ENCODE peak calls at places on chromosomes 1 and 21, in seven cellular contexts. N, B, W, O, H, Q and Z are unnamed samples. For H3K27me3, the result is how much of the 10 kb centered on the place peaks cover.

GRCh38 chr21:32520885-32521735 is 64.2 kb downstream of the TCP10L start:
- DNase-seq in Q (no peak), H (peak), W (no peak), B (no peak), N (peak), O (no peak), Z (peak)

GRCh38 chr1:42639116-42639515 is 19.1 kb upstream of the PPIH start:
- DNase-seq in W (no peak), Q (no peak), B (no peak), O (no peak), N (peak), H (no peak), Z (peak)

GRCh38 chr1:188006354-188006753 is 1177.6 kb downstream of the PLA2G4A start:
- DNase-seq in N (no peak), Q (no peak), O (no peak), B (no peak), W (no peak), H (no peak), Z (no peak)

GRCh38 chr1:80535446-80535845 is 1265.3 kb upstream of the ADGRL2 start:
- DNase-seq in N (no peak), H (no peak), O (no peak), B (no peak), Q (no peak), W (no peak), Z (no peak)

GRCh38 chr1:18394563-18395156 is 86.1 kb upstream of the KLHDC7A start:
- DNase-seq in N (no peak), O (no peak), Q (no peak), H (no peak), W (no peak), B (no peak), Z (no peak)

GRCh38 chr1:182301026-182301436 is 90.6 kb downstream of the GLUL start:
- DNase-seq in W (no peak), O (no peak), B (no peak), Q (no peak), N (no peak), H (no peak), Z (no peak)

GRCh38 chr1:109089242-109090015 is 1.1 kb upstream of the TMEM167B start:
- DNase-seq in H (no peak), B (no peak), W (peak), Q (peak), N (peak), O (peak), Z (peak)

GRCh38 chr1:75092141-75092540 is 42.0 kb upstream of the LHX8 start:
- DNase-seq in N (no peak), O (peak), W (peak), Q (no peak), H (no peak), B (no peak), Z (peak)

GRCh38 chr1:68141079-68141800 is 90.8 kb upstream of the DIRAS3 start:
- DNase-seq in W (peak), B (peak), N (peak), O (no peak), Q (peak), H (peak), Z (peak)

GRCh38 chr1:12056331-12056841 is 6.7 kb upstream of the TNFRSF8 start:
- DNase-seq in B (no peak), W (no peak), H (no peak), Q (no peak), N (peak), O (no peak), Z (no peak)

GRCh38 chr1:8941906-8942305 is 3.8 kb upstream of the CA6 start:
- DNase-seq in B (no peak), W (peak), Q (no peak), H (peak), N (peak), O (no peak), Z (peak)

GRCh38 chr1:108048311-108049082 is 83.5 kb upstream of the VAV3 start:
- DNase-seq in B (no peak), N (no peak), W (no peak), Q (no peak), O (no peak), H (no peak), Z (peak)

GRCh38 chr1:177600936-177601335 is 368.9 kb downstream of the SEC16B start:
- DNase-seq in W (no peak), N (no peak), Q (no peak), H (no peak), B (no peak), O (no peak), Z (no peak)

GRCh38 chr21:15209224-15209623 is 144.4 kb upstream of the NRIP1 start:
- DNase-seq in N (no peak), B (no peak), Q (no peak), O (no peak), W (no peak), H (no peak), Z (no peak)

GRCh38 chr1:219329606-219330005 is 155.9 kb downstream of the LYPLAL1 start:
- DNase-seq in W (no peak), B (no peak), N (peak), Q (no peak), H (peak), O (no peak), Z (peak)

GRCh38 chr1:151398691-151399065 is 695 bp upstream of the PSMB4 start:
- DNase-seq in B (no peak), W (peak), N (no peak), H (no peak), O (no peak), Q (no peak), Z (no peak)

GRCh38 chr1:177800386-177801058 is 169.3 kb downstream of the SEC16B start:
- DNase-seq in O (no peak), H (no peak), W (no peak), Q (no peak), B (no peak), N (peak), Z (no peak)

GRCh38 chr1:21801100-21801499 is 11.0 kb upstream of the LDLRAD2 start:
- DNase-seq in W (no peak), H (peak), Q (no peak), B (no peak), N (peak), O (no peak), Z (no peak)

DNA sequence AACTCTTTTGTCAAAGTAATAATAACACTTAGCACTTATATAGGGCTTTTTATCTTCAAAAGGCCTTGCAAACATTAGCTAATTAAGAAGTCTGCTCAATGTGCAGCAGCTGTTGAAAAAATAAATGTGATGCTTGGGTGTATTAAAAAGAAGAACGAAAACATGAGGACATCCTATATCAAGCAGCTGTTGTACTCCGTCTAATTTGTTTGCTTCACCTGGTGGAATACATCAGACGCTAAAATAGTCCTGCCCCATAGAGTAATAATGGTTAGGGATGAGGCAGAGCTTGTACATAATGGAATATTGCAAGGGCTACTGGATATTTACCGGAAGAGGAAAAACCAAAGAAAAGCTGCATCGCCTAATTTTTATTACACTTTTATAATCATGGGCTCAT is 299.6 kb downstream of the ST6GALNAC3 start:
- DNase-seq in B (no peak), Q (no peak), N (no peak), W (no peak), O (no peak), H (no peak), Z (no peak)
- H3K27me3 ChIP-seq in B (under half), Q (under half), N (under half), W (under half), O (under half), H (under half), Z (under half)

GRCh38 chr1:16212251-16212961 is at the start of gene ARHGEF19:
- DNase-seq in W (peak), H (no peak), O (peak), B (no peak), Q (peak), N (no peak), Z (no peak)

GRCh38 chr1:16211824-16212223 is 628 bp downstream of the ARHGEF19 start:
- DNase-seq in Q (no peak), W (no peak), N (no peak), H (no peak), O (no peak), B (no peak), Z (no peak)

GRCh38 chr1:16210581-16210980 is 1.9 kb downstream of the ARHGEF19 start:
- DNase-seq in N (no peak), W (no peak), H (no peak), Q (no peak), O (no peak), B (no peak), Z (no peak)

GRCh38 chr1:16209847-16210407 is 2.5 kb downstream of the ARHGEF19 start:
- DNase-seq in H (no peak), Q (no peak), N (peak), O (no peak), W (no peak), B (no peak), Z (no peak)

GRCh38 chr1:16213013-16213412 is 561 bp upstream of the ARHGEF19 start:
- DNase-seq in N (no peak), O (no peak), H (no peak), Q (no peak), W (no peak), B (no peak), Z (no peak)
- H4K8ac ChIP-seq in N (no peak), O (no peak), H (no peak), Q (peak), W (no peak), B (no peak), Z (peak)

GRCh38 chr1:170695955-170696590 is 32.1 kb downstream of the PRRX1 start:
- DNase-seq in B (no peak), N (no peak), W (no peak), O (no peak), Q (no peak), H (no peak), Z (no peak)
- H3K4me2 ChIP-seq in B (no peak), N (no peak), W (no peak), O (no peak), Q (no peak), H (no peak), Z (no peak)

GRCh38 chr21:42809577-42810440 is 69.5 kb downstream of the WDR4 start:
- DNase-seq in B (no peak), Q (peak), W (no peak), H (no peak), N (no peak), O (no peak), Z (no peak)

GRCh38 chr21:42806489-42807140 is 72.7 kb downstream of the WDR4 start:
- DNase-seq in B (no peak), Q (peak), W (peak), O (peak), H (no peak), N (no peak), Z (peak)

GRCh38 chr21:42811960-42812359 is 67.4 kb downstream of the WDR4 start:
- DNase-seq in O (no peak), W (no peak), Q (peak), N (no peak), B (no peak), H (no peak), Z (no peak)

GRCh38 chr21:42807938-42808613 is 71.3 kb downstream of the WDR4 start:
- DNase-seq in W (peak), N (no peak), O (peak), B (no peak), Q (peak), H (no peak), Z (no peak)

GRCh38 chr21:42809171-42809570 is 70.2 kb downstream of the WDR4 start:
- DNase-seq in Q (no peak), H (no peak), B (no peak), O (no peak), N (no peak), W (no peak), Z (no peak)
- H3K27me3 ChIP-seq in Q (under half), H (half or more), B (under half), O (under half), N (under half), W (under half), Z (under half)

DNA sequence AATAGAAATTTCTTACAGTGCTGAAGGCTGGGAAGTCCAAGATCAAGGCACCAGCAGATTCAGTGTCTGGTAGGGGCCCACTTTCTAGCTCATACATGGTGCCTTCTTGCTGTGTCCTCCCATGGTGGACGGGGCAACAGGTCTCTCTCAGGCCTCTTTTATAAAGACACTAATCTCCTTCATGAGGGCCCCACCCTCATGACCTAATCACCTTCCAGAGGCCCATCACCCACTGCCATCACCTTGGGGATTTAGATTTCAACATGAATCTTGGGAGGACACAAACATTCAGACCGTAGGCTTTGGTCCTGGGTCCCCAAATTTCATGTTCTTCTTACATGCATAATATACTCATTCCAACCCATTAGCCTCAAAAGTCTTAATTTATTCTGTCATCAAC is 71.5 kb downstream of the PGM1 start:
- DNase-seq in W (no peak), N (no peak), O (no peak), B (no peak), H (no peak), Q (no peak), Z (no peak)
- H4K8ac ChIP-seq in W (no peak), N (no peak), O (no peak), B (no peak), H (no peak), Q (no peak), Z (no peak)

GRCh38 chr1:10815863-10816195 is 19.4 kb upstream of the CASZ1 start:
- DNase-seq in O (no peak), H (no peak), N (no peak), Q (no peak), W (no peak), B (no peak), Z (no peak)

GRCh38 chr1:10818262-10819197 is 22.1 kb upstream of the CASZ1 start:
- DNase-seq in B (no peak), O (no peak), W (no peak), N (no peak), H (no peak), Q (no peak), Z (no peak)

GRCh38 chr1:10816233-10816632 is 19.8 kb upstream of the CASZ1 start:
- DNase-seq in W (no peak), N (no peak), H (no peak), Q (no peak), O (no peak), B (no peak), Z (no peak)

GRCh38 chr1:10814954-10815862 is 18.8 kb upstream of the CASZ1 start:
- DNase-seq in Q (no peak), W (no peak), H (no peak), O (peak), B (no peak), N (no peak), Z (no peak)

DNA sequence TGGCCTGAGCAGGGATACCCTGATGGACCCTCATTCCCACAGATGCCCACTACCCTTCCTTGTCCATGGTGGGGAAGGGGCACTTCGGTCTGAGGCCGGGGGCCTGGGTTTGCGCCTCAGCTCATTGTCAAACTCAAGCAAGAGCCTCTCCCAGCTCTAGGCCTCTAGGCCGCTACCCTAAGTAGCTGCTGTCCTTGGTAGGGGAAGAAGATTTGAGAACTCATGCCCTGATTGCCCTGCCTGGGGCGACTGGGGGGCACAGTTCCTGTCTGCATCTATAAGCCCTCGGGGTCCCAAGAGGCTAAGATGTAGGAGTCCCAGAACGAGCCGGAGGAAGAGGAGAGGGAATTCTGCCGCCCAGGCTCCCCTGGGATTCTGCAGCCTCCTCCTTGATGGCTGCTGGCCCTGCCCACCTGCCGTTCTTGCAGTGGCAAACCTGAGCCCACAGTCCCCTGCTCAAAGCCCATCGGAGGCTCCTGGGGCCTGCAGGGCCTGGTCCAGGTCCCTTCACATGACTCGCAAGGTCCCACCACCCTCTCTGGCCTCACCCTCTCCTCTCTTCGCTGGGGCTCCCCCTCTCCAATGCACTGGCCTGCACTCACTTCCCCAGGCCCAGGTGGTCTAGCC is 20.4 kb upstream of the CASZ1 start:
- DNase-seq in Q (no peak), H (no peak), N (no peak), W (no peak), B (no peak), O (no peak), Z (no peak)
- H3K4me2 ChIP-seq in Q (no peak), H (no peak), N (no peak), W (no peak), B (no peak), O (no peak), Z (no peak)

GRCh38 chr1:222416001-222416791 is 131.7 kb downstream of the HHIPL2 start:
- DNase-seq in Q (no peak), W (no peak), O (no peak), N (peak), H (peak), B (no peak), Z (no peak)
- H3K27me3 ChIP-seq in Q (under half), W (under half), O (under half), N (under half), H (under half), B (under half), Z (under half)

GRCh38 chr1:45306905-45307304 is 19.8 kb upstream of the HPDL start:
- DNase-seq in Q (no peak), O (no peak), N (no peak), B (no peak), W (no peak), H (no peak), Z (no peak)
- H4K8ac ChIP-seq in Q (no peak), O (no peak), N (no peak), B (no peak), W (no peak), H (no peak), Z (no peak)